ENCODE peak calls at places on chromosome 19, in six cellular contexts. W, N, I, R, D and Q are unnamed samples.

GRCh38 chr19:49142866-49143335 is 12.3 kb downstream of the HRC start:
- DNase-seq in D (peak), R (peak), W (peak), I (peak), N (peak), Q (peak)

GRCh38 chr19:19111138-19111835 is 27.0 kb downstream of the TMEM161A start:
- DNase-seq in R (no peak), D (no peak), W (no peak), I (no peak), N (no peak), Q (no peak)

GRCh38 chr19:17881701-17882100 is 10.0 kb downstream of the SLC5A5 start:
- DNase-seq in R (no peak), D (no peak), N (no peak), I (no peak), W (no peak), Q (no peak)

GRCh38 chr19:29714371-29714952 is 599 bp downstream of the C19orf12 start:
- DNase-seq in W (no peak), I (peak), R (no peak), N (no peak), D (no peak), Q (no peak)

GRCh38 chr19:56971230-56971629 is 130.7 kb upstream of the PEG3 start:
- DNase-seq in D (no peak), N (no peak), I (no peak), W (no peak), R (no peak), Q (no peak)

GRCh38 chr19:54408627-54409026 is 6.6 kb upstream of the TTYH1 start:
- DNase-seq in N (peak), R (no peak), W (no peak), I (no peak), D (no peak), Q (no peak)

GRCh38 chr19:34313188-34313587 is 51.8 kb upstream of the GPI start:
- DNase-seq in R (peak), I (no peak), N (no peak), W (no peak), D (peak), Q (peak)

GRCh38 chr19:40438284-40438683 is 5.9 kb downstream of the SERTAD3 start:
- DNase-seq in D (no peak), W (no peak), N (no peak), I (no peak), R (no peak), Q (no peak)

GRCh38 chr19:53540091-53540490 is 2.1 kb downstream of the ZNF331 start:
- DNase-seq in R (no peak), I (no peak), D (no peak), N (no peak), W (no peak), Q (no peak)

GRCh38 chr19:29873024-29873800 is 61.4 kb downstream of the CCNE1 start:
- DNase-seq in I (peak), W (peak), R (peak), N (no peak), D (peak), Q (peak)

GRCh38 chr19:47004012-47004465 is 15.6 kb upstream of the NPAS1 start:
- DNase-seq in W (no peak), I (no peak), D (no peak), R (no peak), N (no peak), Q (no peak)

GRCh38 chr19:10262771-10263170 is 8.1 kb upstream of the ICAM1 start:
- DNase-seq in N (no peak), I (no peak), W (no peak), R (no peak), D (no peak), Q (no peak)